ENCODE peak calls at places on chromosomes 5 and 9, in six cellular contexts. P, E, L, D, U and K are unnamed samples.

GRCh38 chr5:6766558-6767191 is 53.4 kb downstream of the TENT4A start:
- DNase-seq in P (peak; percentile 30), E (peak; percentile 95), L (peak; percentile 51), D (no peak), U (peak; percentile 91), K (peak; percentile 54)

GRCh38 chr9:128771094-128771721 is 519 bp downstream of the ZER1 start:
- DNase-seq in P (no peak), E (no peak), L (peak; percentile 26), D (peak; percentile 46), U (no peak), K (no peak)

GRCh38 chr5:173753307-173754168 is 134.6 kb upstream of the CPEB4 start:
- DNase-seq in P (no peak), E (peak; percentile 95), L (peak; percentile 47), D (no peak), U (no peak), K (no peak)

GRCh38 chr5:159208508-159209437 is 580 bp downstream of the RNF145 start:
- DNase-seq in P (no peak), E (peak; percentile 63), L (peak; percentile 46), D (no peak), U (no peak), K (peak; percentile 24)

GRCh38 chr5:151095341-151096000 is 14.6 kb upstream of the TNIP1 start:
- DNase-seq in P (no peak), E (no peak), L (peak; percentile 39), D (no peak), U (no peak), K (no peak)

GRCh38 chr9:131277673-131278420 is 1.5 kb upstream of the FAM78A start:
- DNase-seq in P (peak; percentile 69), E (peak; percentile 93), L (peak; percentile 81), D (peak; percentile 65), U (peak; percentile 66), K (peak; percentile 65)

GRCh38 chr9:123586140-123586735 is 230.2 kb downstream of the CRB2 start:
- DNase-seq in P (no peak), E (no peak), L (no peak), D (no peak), U (no peak), K (no peak)

GRCh38 chr5:114330916-114331531 is 30.8 kb upstream of the KCNN2 start:
- DNase-seq in P (no peak), E (no peak), L (no peak), D (no peak), U (no peak), K (no peak)

GRCh38 chr5:11719888-11720481 is 184.3 kb downstream of the CTNND2 start:
- DNase-seq in P (no peak), E (no peak), L (no peak), D (no peak), U (peak; percentile 53), K (peak; percentile 50)

GRCh38 chr9:23557691-23558090 is 268.3 kb downstream of the ELAVL2 start:
- DNase-seq in P (no peak), E (no peak), L (no peak), D (no peak), U (no peak), K (no peak)

GRCh38 chr5:179475956-179476355 is 74.4 kb upstream of the RUFY1 start:
- DNase-seq in P (no peak), E (no peak), L (no peak), D (no peak), U (no peak), K (no peak)

GRCh38 chr5:96816430-96816939 is 8.7 kb upstream of the ERAP1 start:
- DNase-seq in P (no peak), E (no peak), L (no peak), D (peak; percentile 77), U (no peak), K (no peak)

GRCh38 chr9:88074931-88075330 is 63.3 kb downstream of the SPATA31C2 start:
- DNase-seq in P (no peak), E (no peak), L (no peak), D (no peak), U (no peak), K (no peak)

GRCh38 chr9:87422999-87423398 is 74.7 kb upstream of the DAPK1 start:
- DNase-seq in P (no peak), E (no peak), L (peak; percentile 16), D (no peak), U (no peak), K (no peak)

GRCh38 chr5:61468483-61468865 is 136.4 kb downstream of the ZSWIM6 start:
- DNase-seq in P (no peak), E (no peak), L (no peak), D (no peak), U (no peak), K (no peak)

GRCh38 chr9:18126776-18127175 is 347.2 kb upstream of the ADAMTSL1 start:
- DNase-seq in P (no peak), E (no peak), L (no peak), D (no peak), U (no peak), K (no peak)

GRCh38 chr9:4290427-4290837 is 9.4 kb downstream of the GLIS3 start:
- DNase-seq in P (no peak), E (no peak), L (no peak), D (no peak), U (no peak), K (no peak)

GRCh38 chr9:137899551-137900360 is 22.2 kb downstream of the CACNA1B start:
- DNase-seq in P (no peak), E (no peak), L (no peak), D (no peak), U (no peak), K (no peak)

GRCh38 chr5:125481506-125482455 is 735.3 kb upstream of the ZNF608 start:
- DNase-seq in P (no peak), E (no peak), L (no peak), D (no peak), U (no peak), K (no peak)

GRCh38 chr5:72388652-72389051 is 68.5 kb downstream of the PTCD2 start:
- DNase-seq in P (no peak), E (peak; percentile 64), L (peak; percentile 44), D (no peak), U (no peak), K (no peak)

GRCh38 chr9:113042884-113043657 is 13.5 kb downstream of the ZFP37 start:
- DNase-seq in P (no peak), E (no peak), L (peak; percentile 3), D (no peak), U (no peak), K (no peak)

GRCh38 chr9:12933957-12934356 is 159.1 kb downstream of the LURAP1L start:
- DNase-seq in P (no peak), E (no peak), L (peak; percentile 38), D (no peak), U (peak; percentile 7), K (no peak)

GRCh38 chr5:60295423-60295822 is 401.9 kb upstream of the PDE4D start:
- DNase-seq in P (no peak), E (no peak), L (peak; percentile 47), D (no peak), U (no peak), K (no peak)

GRCh38 chr5:93299596-93300308 is 281.3 kb downstream of the NR2F1-AS1 start:
- DNase-seq in P (no peak), E (no peak), L (no peak), D (no peak), U (no peak), K (no peak)

GRCh38 chr5:91074615-91075014 is 308.5 kb downstream of the ARRDC3 start:
- DNase-seq in P (no peak), E (no peak), L (peak; percentile 89), D (no peak), U (no peak), K (no peak)